ENCODE peak calls at places on chromosomes 6 and 20, in nine cellular contexts. U is Calu3; R is brain microvascular endothelial cell; C is GM10248; B is kidney epithelial cell; V is NB4; A is CD8-positive, alpha-beta T cell; T is fibroblast of lung; Q is heart left ventricle. X is an unnamed sample.

GRCh38 chr6:31356216-31356945 is 598 bp downstream of the HLA-B start:
- DNase-seq in T (peak), B (no peak), V (peak), C (peak), A (peak), Q (peak), U (peak), R (no peak), X (no peak)

GRCh38 chr20:5309971-5310370 is 6.8 kb downstream of the PROKR2 start:
- DNase-seq in U (no peak), V (no peak), A (no peak), Q (no peak), C (no peak), R (no peak), B (no peak), T (no peak), X (no peak)

GRCh38 chr6:53180678-53181077 is 32.0 kb upstream of the GCM1 start:
- DNase-seq in R (no peak), T (no peak), C (no peak), B (no peak), A (no peak), V (no peak), Q (no peak), U (no peak), X (no peak)

GRCh38 chr6:3393796-3394195 is 63.1 kb downstream of the SLC22A23 start:
- DNase-seq in U (no peak), R (no peak), B (no peak), Q (no peak), V (no peak), C (no peak), A (no peak), T (no peak), X (no peak)

GRCh38 chr6:134117409-134117808 is 65.0 kb upstream of the SLC2A12 start:
- DNase-seq in B (no peak), A (no peak), U (no peak), V (peak), R (peak), C (no peak), T (peak), Q (no peak), X (no peak)

GRCh38 chr20:19757487-19757972 is 528 bp upstream of the RIN2 start:
- DNase-seq in A (no peak), T (peak), R (peak), Q (peak), B (no peak), U (peak), C (no peak), V (no peak), X (peak)

GRCh38 chr6:86459978-86460377 is 477.4 kb upstream of the HTR1E start:
- DNase-seq in T (no peak), B (no peak), Q (no peak), C (no peak), R (no peak), A (no peak), V (no peak), U (no peak), X (no peak)

GRCh38 chr6:134034951-134035822 is 17.2 kb downstream of the SLC2A12 start:
- DNase-seq in C (no peak), V (no peak), R (no peak), B (no peak), T (no peak), U (peak), Q (no peak), A (no peak), X (no peak)

GRCh38 chr20:24066075-24066700 is 77.6 kb upstream of the GGTLC1 start:
- DNase-seq in B (no peak), T (no peak), C (no peak), V (no peak), U (no peak), R (no peak), Q (no peak), A (peak), X (no peak)

GRCh38 chr6:82144852-82145332 is 102.7 kb downstream of the IBTK start:
- DNase-seq in B (peak), C (no peak), U (peak), R (peak), V (peak), T (peak), Q (peak), A (no peak), X (no peak)

GRCh38 chr20:53678990-53679596 is 85.5 kb upstream of the ZNF217 start:
- DNase-seq in V (peak), R (no peak), C (no peak), Q (no peak), B (no peak), A (no peak), T (no peak), U (no peak), X (no peak)

GRCh38 chr20:22807646-22808045 is 223.3 kb upstream of the FOXA2 start:
- DNase-seq in R (no peak), Q (no peak), U (no peak), C (no peak), T (no peak), B (no peak), V (peak), A (no peak), X (no peak)

GRCh38 chr20:22805970-22806369 is 221.6 kb upstream of the FOXA2 start:
- DNase-seq in B (no peak), V (no peak), T (no peak), R (no peak), C (no peak), A (no peak), U (no peak), Q (no peak), X (no peak)

GRCh38 chr20:22808628-22809027 is 224.3 kb upstream of the FOXA2 start:
- DNase-seq in A (no peak), R (no peak), V (no peak), C (no peak), U (no peak), T (no peak), B (no peak), Q (no peak), X (no peak)

GRCh38 chr20:22805219-22805618 is 220.8 kb upstream of the FOXA2 start:
- DNase-seq in A (no peak), R (peak), V (peak), T (peak), C (no peak), Q (peak), B (peak), U (no peak), X (no peak)

GRCh38 chr20:22807045-22807444 is 222.7 kb upstream of the FOXA2 start:
- DNase-seq in V (no peak), A (no peak), C (no peak), B (no peak), T (no peak), Q (no peak), U (no peak), R (no peak), X (no peak)
- TF ChIP-seq CTCF in V (no peak), A (no peak), C (no peak), B (no peak), T (no peak), Q (no peak), U (no peak), R (no peak), X (no peak)

GRCh38 chr20:4151342-4151741 is 136.0 kb upstream of the RNF24 start:
- DNase-seq in A (no peak), R (no peak), V (no peak), Q (no peak), T (no peak), B (no peak), C (no peak), U (no peak), X (no peak)
- TF ChIP-seq CTCF in A (no peak), R (no peak), V (no peak), Q (no peak), T (no peak), B (no peak), C (no peak), U (no peak), X (no peak)

GRCh38 chr20:21395039-21395665 is 2.2 kb downstream of the NKX2-4 start:
- DNase-seq in B (no peak), C (no peak), T (no peak), V (no peak), A (no peak), Q (no peak), R (no peak), U (no peak), X (no peak)
- TF ChIP-seq CTCF in B (no peak), C (no peak), T (no peak), V (no peak), A (no peak), Q (no peak), R (no peak), U (no peak), X (no peak)

DNA sequence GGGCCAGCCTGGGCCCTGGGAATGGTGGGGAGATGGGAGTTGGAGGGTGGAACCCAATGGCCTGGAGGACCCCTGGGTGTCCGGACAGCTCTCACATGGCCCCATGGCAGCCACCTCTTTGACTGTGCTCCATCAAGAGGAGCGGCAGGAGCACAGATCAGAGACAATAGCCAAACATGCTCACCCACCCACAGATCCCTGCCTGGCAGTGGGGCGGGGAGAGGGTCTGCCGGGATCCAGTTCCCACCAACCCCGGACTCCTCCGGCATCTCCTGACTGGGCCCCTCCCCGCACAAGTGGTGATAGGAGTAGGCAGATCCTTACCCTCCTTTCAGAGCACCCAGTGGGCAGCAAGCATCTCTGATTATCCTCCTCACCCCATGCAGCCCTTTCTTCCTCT is 31.9 kb upstream of the MRPS18A start:
- DNase-seq in T (no peak), U (no peak), R (no peak), V (no peak), B (no peak), C (no peak), Q (no peak), A (no peak), X (no peak)
- TF ChIP-seq CTCF in T (no peak), U (no peak), R (no peak), V (no peak), B (no peak), C (no peak), Q (no peak), A (no peak), X (no peak)

GRCh38 chr20:62616728-62617621 is 25.3 kb upstream of the SLCO4A1 start:
- DNase-seq in V (peak), A (peak), R (peak), Q (peak), C (peak), U (peak), T (peak), B (no peak), X (peak)

GRCh38 chr20:62617711-62618483 is 24.4 kb upstream of the SLCO4A1 start:
- DNase-seq in V (peak), A (peak), R (no peak), U (peak), C (peak), Q (peak), T (peak), B (no peak), X (no peak)

GRCh38 chr20:62615750-62616251 is 26.5 kb upstream of the SLCO4A1 start:
- DNase-seq in C (no peak), T (no peak), Q (no peak), V (no peak), U (no peak), B (no peak), A (no peak), R (no peak), X (no peak)

GRCh38 chr20:62614085-62614960 is 28.0 kb upstream of the SLCO4A1 start:
- DNase-seq in V (no peak), C (no peak), A (no peak), R (no peak), B (no peak), Q (no peak), T (no peak), U (no peak), X (no peak)

DNA sequence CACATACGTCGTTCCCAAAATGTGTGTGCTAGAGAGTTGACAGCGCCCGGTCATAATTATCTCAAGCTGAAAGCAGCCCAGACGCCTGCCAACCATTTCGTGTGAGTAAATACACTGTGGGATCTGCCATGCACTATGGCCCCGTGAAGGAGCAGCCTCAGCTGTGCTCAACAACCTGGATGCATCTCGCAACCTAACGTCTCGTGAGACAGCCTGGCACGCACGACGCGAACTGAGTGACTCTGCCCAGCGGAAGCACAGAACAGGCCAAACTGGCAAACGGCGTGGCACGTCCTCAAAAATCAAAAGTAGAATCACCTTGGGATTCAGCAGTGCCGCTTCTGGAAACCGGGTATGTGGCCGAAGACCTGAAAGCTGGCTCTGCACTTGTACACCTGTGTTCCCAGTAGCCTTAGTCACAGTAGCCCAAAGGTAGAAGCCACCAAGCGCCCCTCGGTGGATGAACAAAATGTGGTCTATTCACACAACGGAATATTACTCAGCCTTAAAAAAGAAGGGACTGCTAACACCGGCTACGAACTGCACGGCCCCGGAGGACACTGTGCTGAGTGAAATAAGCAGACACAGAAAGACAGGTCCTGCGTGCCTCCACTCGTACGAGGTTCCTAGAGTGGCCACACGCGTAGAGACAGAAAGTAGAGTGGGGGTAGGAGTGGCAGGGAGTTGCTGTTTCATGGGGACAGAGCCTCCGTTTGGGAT is 27.2 kb upstream of the SLCO4A1 start:
- DNase-seq in T (no peak), U (no peak), C (no peak), A (no peak), V (no peak), R (no peak), B (no peak), Q (no peak), X (no peak)
- TF ChIP-seq CTCF in T (no peak), U (no peak), C (no peak), A (no peak), V (no peak), R (no peak), B (no peak), Q (no peak), X (no peak)

GRCh38 chr20:671252-672030 is 4.2 kb downstream of the SCRT2 start:
- DNase-seq in B (no peak), R (no peak), U (peak), Q (no peak), C (no peak), T (no peak), V (peak), A (no peak), X (no peak)

GRCh38 chr20:674936-675452 is 608 bp downstream of the SCRT2 start:
- DNase-seq in V (no peak), R (no peak), A (no peak), T (no peak), U (no peak), B (no peak), C (no peak), Q (no peak), X (no peak)

GRCh38 chr20:675453-676314 is at the start of gene SCRT2:
- DNase-seq in Q (peak), T (peak), A (peak), R (peak), V (peak), U (peak), C (peak), B (no peak), X (peak)

GRCh38 chr20:673606-674005 is 2.0 kb downstream of the SCRT2 start:
- DNase-seq in V (no peak), B (no peak), U (no peak), Q (no peak), T (no peak), R (no peak), A (no peak), C (no peak), X (no peak)

DNA sequence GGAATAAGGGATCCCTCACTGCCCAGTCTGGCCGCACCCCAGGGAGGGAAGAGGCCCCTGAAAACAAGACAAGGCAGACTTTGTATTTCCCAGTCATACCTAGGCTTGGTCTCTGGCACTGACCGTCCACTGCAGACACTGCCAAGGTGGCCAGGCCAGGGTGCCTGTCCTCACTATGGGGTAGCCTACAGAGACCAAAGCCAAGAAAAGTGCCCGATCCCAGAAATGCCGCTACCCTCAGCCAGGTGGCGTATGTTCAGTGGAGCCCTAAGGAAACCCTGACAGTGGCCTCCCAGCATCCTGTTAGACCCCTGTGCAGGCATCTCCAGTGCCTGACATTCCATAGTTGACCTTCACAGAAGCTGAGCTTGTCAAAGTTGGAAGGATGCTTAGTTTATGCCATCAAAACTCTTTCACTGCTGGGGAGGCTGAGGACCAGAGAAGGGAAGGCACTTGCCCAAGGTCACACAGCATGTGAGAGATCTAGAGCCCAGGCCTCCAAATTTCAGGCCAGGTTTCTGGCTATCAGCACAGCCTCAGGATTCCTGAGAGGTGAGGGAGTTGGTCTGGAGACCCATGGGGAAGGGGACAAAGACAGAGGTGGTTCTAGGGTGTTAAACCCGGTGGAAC is 2.5 kb downstream of the SCRT2 start:
- DNase-seq in T (no peak), R (no peak), Q (no peak), A (no peak), C (no peak), U (no peak), B (no peak), V (no peak), X (no peak)
- TF ChIP-seq CTCF in T (no peak), R (peak), Q (no peak), A (no peak), C (no peak), U (no peak), B (peak), V (no peak), X (peak)

GRCh38 chr6:144087789-144088426 is 7.5 kb downstream of the SF3B5 start:
- DNase-seq in V (no peak), Q (no peak), A (no peak), R (no peak), T (no peak), B (no peak), C (no peak), U (no peak), X (no peak)
- TF ChIP-seq CTCF in V (no peak), Q (no peak), A (no peak), R (no peak), T (no peak), B (no peak), C (peak), U (no peak), X (no peak)

GRCh38 chr20:62624325-62624690 is 18.0 kb upstream of the SLCO4A1 start:
- DNase-seq in B (no peak), V (no peak), T (no peak), R (no peak), C (peak), Q (no peak), U (peak), A (no peak), X (no peak)
- TF ChIP-seq CTCF in B (peak), V (no peak), T (no peak), R (no peak), C (peak), Q (no peak), U (peak), A (no peak), X (no peak)